ENCODE peak calls at places on chromosome 20, in six cellular contexts. T is H1, M is HCT116, K is K562, H is GM12878, C is HepG2. Q is an unnamed sample. For H3K4me1, the result is how much of the 10 kb centered on the place peaks cover.

GRCh38 chr20:7926767-7927166 is 13.5 kb downstream of the HAO1 start:
- DNase-seq in T (no peak), H (no peak), C (peak), M (peak), K (no peak), Q (no peak)

GRCh38 chr20:63639093-63639860 is 12.4 kb upstream of the GMEB2 start:
- DNase-seq in C (no peak), H (no peak), M (no peak), K (no peak), T (no peak), Q (no peak)

GRCh38 chr20:62555642-62556420 is 80.0 kb upstream of the GATA5 start:
- DNase-seq in T (no peak), K (no peak), H (no peak), C (peak), M (no peak), Q (no peak)

GRCh38 chr20:61328906-61329558 is 77.0 kb downstream of the CDH4 start:
- DNase-seq in C (peak), K (no peak), H (no peak), T (no peak), M (no peak), Q (no peak)

GRCh38 chr20:18223399-18223798 is 64.9 kb upstream of the ZNF133 start:
- DNase-seq in M (no peak), H (no peak), T (no peak), C (no peak), K (no peak), Q (no peak)

GRCh38 chr20:15700147-15700765 is 873.0 kb downstream of the KIF16B start:
- DNase-seq in K (no peak), T (no peak), C (no peak), M (no peak), H (no peak), Q (no peak)

GRCh38 chr20:2133318-2134183 is 31.9 kb downstream of the STK35 start:
- DNase-seq in H (peak), M (no peak), T (no peak), C (no peak), K (no peak), Q (no peak)

GRCh38 chr20:63454729-63455567 is 17.5 kb downstream of the KCNQ2 start:
- DNase-seq in M (no peak), K (no peak), C (no peak), T (no peak), H (no peak), Q (peak)

GRCh38 chr20:39660965-39661364 is 698.8 kb downstream of the DHX35 start:
- DNase-seq in T (no peak), K (no peak), M (no peak), C (no peak), H (no peak), Q (no peak)

GRCh38 chr20:39661833-39662232 is 699.7 kb downstream of the DHX35 start:
- DNase-seq in T (no peak), H (no peak), M (no peak), K (no peak), C (no peak), Q (no peak)

GRCh38 chr20:39660251-39660650 is 698.1 kb downstream of the DHX35 start:
- DNase-seq in H (no peak), K (no peak), C (no peak), M (no peak), T (no peak), Q (no peak)

DNA sequence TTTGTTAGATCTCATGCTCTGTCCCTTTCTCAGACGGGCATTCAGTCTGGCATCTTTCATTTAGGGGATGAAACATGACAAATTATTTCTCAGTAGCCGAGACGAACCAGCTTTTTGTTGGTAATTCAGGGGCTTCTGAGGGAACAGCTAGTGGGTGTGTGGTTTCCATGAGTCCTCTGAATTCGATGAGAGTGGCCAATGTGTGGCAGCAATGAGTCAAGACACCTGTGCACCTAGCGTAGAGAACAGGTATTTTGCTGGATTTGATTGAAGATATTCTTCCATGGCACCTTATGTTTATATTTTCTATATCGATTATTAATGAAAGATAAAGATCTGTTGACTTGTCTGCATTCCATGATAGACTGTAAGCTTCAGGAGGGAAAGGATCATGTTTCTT is 696.9 kb downstream of the DHX35 start:
- DNase-seq in K (no peak), H (no peak), C (no peak), T (no peak), M (no peak), Q (no peak)
- H3K4me1 ChIP-seq in K (under half), H (under half), C (under half), T (under half), M (under half), Q (under half)

DNA sequence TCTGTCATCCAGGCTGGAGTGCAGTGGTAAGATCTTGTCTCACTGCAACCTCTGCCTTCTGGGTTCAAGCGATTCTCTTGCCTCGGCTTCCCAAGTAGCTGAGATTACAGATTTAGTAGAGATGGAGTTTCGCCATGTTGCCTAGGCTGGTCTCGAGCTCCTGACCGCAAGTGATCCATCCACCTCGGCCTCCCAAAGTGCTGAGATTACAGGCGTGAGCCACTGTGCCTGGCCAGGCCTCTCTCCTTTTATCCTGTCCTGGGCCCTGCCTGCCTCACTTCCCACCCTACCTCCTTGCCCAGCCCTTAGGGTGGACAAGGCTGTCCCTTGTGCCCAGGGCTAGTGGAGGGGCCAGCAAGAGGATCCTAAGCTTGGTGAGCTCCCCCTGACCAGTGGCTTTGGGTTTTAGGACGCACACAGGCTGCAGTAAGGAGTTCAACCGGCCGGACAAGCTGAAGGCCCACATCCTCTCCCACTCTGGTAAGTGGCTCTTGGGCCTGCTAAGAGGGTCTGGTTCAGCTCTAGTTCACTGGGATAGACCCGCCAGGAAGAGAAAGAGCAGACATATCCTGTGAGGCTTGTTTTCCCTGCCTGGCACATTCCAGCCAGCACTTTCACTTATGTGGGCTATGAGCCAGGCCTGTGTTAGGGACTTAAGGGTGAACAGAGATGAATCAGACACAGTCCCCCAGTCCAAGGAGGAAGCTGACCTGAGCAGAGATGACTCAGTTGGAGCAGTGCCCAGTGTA is 21.9 kb upstream of the CHMP4B start:
- DNase-seq in T (no peak), M (peak), C (peak), K (no peak), H (no peak), Q (no peak)
- TF ChIP-seq ZNF274 in T (no peak), M (no peak), C (no peak), K (no peak), H (no peak), Q (no peak)

GRCh38 chr20:50519036-50519780 is 9.0 kb downstream of the PTPN1 start:
- DNase-seq in K (no peak), C (no peak), M (no peak), H (no peak), T (no peak), Q (no peak)

GRCh38 chr20:50516180-50516934 is 6.2 kb downstream of the PTPN1 start:
- DNase-seq in C (no peak), H (peak), T (no peak), M (no peak), K (no peak), Q (no peak)

GRCh38 chr20:50516935-50517816 is 7.0 kb downstream of the PTPN1 start:
- DNase-seq in M (no peak), C (no peak), T (no peak), K (no peak), H (no peak), Q (no peak)

GRCh38 chr20:50517817-50518154 is 7.6 kb downstream of the PTPN1 start:
- DNase-seq in H (no peak), C (no peak), M (no peak), K (no peak), T (no peak), Q (no peak)

DNA sequence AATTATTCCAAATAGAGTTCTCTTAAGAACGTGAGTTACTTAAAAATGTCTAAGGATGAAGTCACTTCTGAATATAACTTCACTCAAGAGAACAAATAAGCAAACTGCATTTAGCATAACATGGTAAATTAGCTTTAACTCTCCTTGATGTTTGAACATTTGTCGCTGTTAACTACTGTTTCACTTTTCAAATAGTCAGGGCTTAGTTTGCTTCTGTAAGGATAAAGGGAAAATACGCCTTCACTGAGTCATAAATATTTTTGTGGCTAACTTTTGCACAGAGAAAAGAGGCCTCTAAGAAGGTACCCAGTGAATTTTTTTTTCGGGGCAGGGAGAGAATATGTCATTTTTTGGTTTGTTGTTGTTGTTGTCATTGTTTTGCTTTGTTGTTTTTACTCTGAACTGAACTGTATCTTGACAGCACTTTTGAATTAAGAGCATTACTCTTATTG is 8.1 kb downstream of the PTPN1 start:
- DNase-seq in H (no peak), M (no peak), K (no peak), T (no peak), C (no peak), Q (no peak)
- H3K4me1 ChIP-seq in H (half or more), M (under half), K (half or more), T (under half), C (under half), Q (under half)

GRCh38 chr20:24431650-24432049 is 37.8 kb upstream of the SYNDIG1 start:
- DNase-seq in K (no peak), T (no peak), H (no peak), C (no peak), M (no peak), Q (no peak)
- TF ChIP-seq ZNF274 in K (no peak), T (no peak), H (no peak), C (no peak), M (no peak), Q (no peak)

GRCh38 chr20:41175201-41175651 is 37.9 kb downstream of the PLCG1 start:
- DNase-seq in T (peak), K (no peak), H (no peak), M (no peak), C (no peak), Q (no peak)

GRCh38 chr20:41175727-41176330 is 38.5 kb downstream of the PLCG1 start:
- DNase-seq in C (no peak), K (no peak), H (no peak), M (no peak), T (peak), Q (no peak)

GRCh38 chr20:41173791-41174341 is 36.5 kb downstream of the PLCG1 start:
- DNase-seq in K (no peak), M (no peak), C (no peak), T (peak), H (no peak), Q (no peak)

GRCh38 chr20:41174373-41174772 is 37.0 kb downstream of the PLCG1 start:
- DNase-seq in K (no peak), H (no peak), T (peak), M (no peak), C (no peak), Q (no peak)

GRCh38 chr20:41174782-41175181 is 37.4 kb downstream of the PLCG1 start:
- DNase-seq in T (no peak), K (no peak), C (no peak), H (no peak), M (no peak), Q (no peak)
- H3K4me1 ChIP-seq in T (under half), K (under half), C (under half), H (under half), M (under half), Q (under half)